ENCODE peak calls at places on chromosome 9, in seven cellular contexts. R, V, S, T, W, X and E are unnamed samples.

GRCh38 chr9:122135529-122135859 is 24.1 kb downstream of the NDUFA8 start:
- DNase-seq in R (no peak), V (no peak), S (no peak), T (no peak), W (no peak), X (no peak), E (no peak)

GRCh38 chr9:125428060-125428481 is 166.4 kb downstream of the GAPVD1 start:
- DNase-seq in R (peak; percentile 28), V (no peak), S (peak; percentile 88), T (peak; percentile 84), W (no peak), X (peak; percentile 49), E (peak; percentile 48)

GRCh38 chr9:90547896-90548295 is 94.7 kb downstream of the DIRAS2 start:
- DNase-seq in R (no peak), V (no peak), S (no peak), T (no peak), W (no peak), X (no peak), E (peak; percentile 60)

GRCh38 chr9:35076848-35077247 is 2.9 kb downstream of the FANCG start:
- DNase-seq in R (no peak), V (no peak), S (no peak), T (no peak), W (no peak), X (no peak), E (no peak)

GRCh38 chr9:37801287-37801850 is 772 bp downstream of the DCAF10 start:
- DNase-seq in R (no peak), V (no peak), S (peak; percentile 44), T (no peak), W (no peak), X (peak; percentile 70), E (no peak)

GRCh38 chr9:133813749-133814585 is 75.8 kb upstream of the SARDH start:
- DNase-seq in R (no peak), V (no peak), S (no peak), T (no peak), W (no peak), X (peak; percentile 85), E (no peak)

GRCh38 chr9:9949948-9950347 is 662.9 kb downstream of the PTPRD start:
- DNase-seq in R (no peak), V (no peak), S (no peak), T (no peak), W (no peak), X (no peak), E (no peak)

GRCh38 chr9:136666364-136667216 is 3.9 kb downstream of the EGFL7 start:
- DNase-seq in R (no peak), V (no peak), S (peak; percentile 51), T (no peak), W (no peak), X (no peak), E (peak; percentile 63)

GRCh38 chr9:133132174-133132573 is 11.1 kb upstream of the RALGDS start:
- DNase-seq in R (no peak), V (no peak), S (no peak), T (no peak), W (no peak), X (no peak), E (no peak)

GRCh38 chr9:8899541-8899940 is 1100.0 kb upstream of the DMAC1 start:
- DNase-seq in R (no peak), V (no peak), S (no peak), T (no peak), W (no peak), X (no peak), E (no peak)

GRCh38 chr9:105296889-105297288 is 52.4 kb downstream of the SLC44A1 start:
- DNase-seq in R (peak; percentile 18), V (peak; percentile 90), S (peak; percentile 9), T (no peak), W (no peak), X (no peak), E (no peak)

GRCh38 chr9:108663381-108663876 is 192.4 kb downstream of the ACTL7B start:
- DNase-seq in R (no peak), V (no peak), S (no peak), T (no peak), W (no peak), X (no peak), E (no peak)

GRCh38 chr9:134624827-134625181 is 16.8 kb upstream of the COL5A1 start:
- DNase-seq in R (peak; percentile 18), V (no peak), S (no peak), T (no peak), W (no peak), X (no peak), E (no peak)

GRCh38 chr9:94175669-94176068 is 83.4 kb upstream of the ZNF169 start:
- DNase-seq in R (no peak), V (no peak), S (no peak), T (no peak), W (no peak), X (no peak), E (no peak)

GRCh38 chr9:129026442-129027223 is 1.5 kb downstream of the SH3GLB2 start:
- DNase-seq in R (no peak), V (peak; percentile 20), S (peak; percentile 29), T (no peak), W (no peak), X (peak; percentile 91), E (peak; percentile 92)

GRCh38 chr9:129752915-129753724 is at the start of gene PTGES:
- DNase-seq in R (peak; percentile 40), V (no peak), S (peak; percentile 81), T (peak; percentile 78), W (no peak), X (peak; percentile 86), E (peak; percentile 90)

GRCh38 chr9:114001794-114002261 is 76.3 kb downstream of the AMBP start:
- DNase-seq in R (no peak), V (no peak), S (no peak), T (no peak), W (no peak), X (no peak), E (no peak)

GRCh38 chr9:20701058-20701457 is 17.0 kb downstream of the FOCAD start:
- DNase-seq in R (no peak), V (no peak), S (no peak), T (no peak), W (no peak), X (no peak), E (no peak)

GRCh38 chr9:35274988-35275387 is 113.2 kb downstream of the UNC13B start:
- DNase-seq in R (no peak), V (no peak), S (no peak), T (no peak), W (no peak), X (no peak), E (no peak)

GRCh38 chr9:83431470-83432060 is 106.6 kb downstream of the FRMD3 start:
- DNase-seq in R (no peak), V (peak; percentile 64), S (no peak), T (no peak), W (no peak), X (no peak), E (no peak)
- TF ChIP-seq JUND in R (no peak), V (no peak), S (no peak), T (no peak), W (no peak), X (no peak), E (no peak)

DNA sequence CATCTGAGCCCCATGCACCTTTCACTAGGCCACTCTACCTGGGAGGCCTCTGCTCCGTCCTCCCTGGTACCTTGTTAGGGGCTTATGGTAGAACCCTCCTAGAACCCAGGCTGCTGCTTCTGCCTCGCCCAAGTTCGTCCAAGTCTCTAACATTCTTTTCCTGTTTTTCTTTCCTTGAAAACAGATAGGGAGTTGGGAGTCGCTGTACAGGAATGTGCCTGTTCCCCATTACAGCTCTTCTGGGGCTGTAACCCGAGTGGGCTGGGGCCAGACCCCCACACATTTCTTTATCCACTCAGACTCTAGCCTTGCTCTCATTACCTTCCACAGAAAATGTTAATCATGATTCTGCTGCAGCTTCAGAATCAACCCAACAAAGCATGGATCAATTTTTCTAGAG is 193.9 kb upstream of the TRIM32 start:
- DNase-seq in R (no peak), V (no peak), S (no peak), T (no peak), W (no peak), X (no peak), E (no peak)
- TF ChIP-seq JUND in R (no peak), V (no peak), S (no peak), T (no peak), W (no peak), X (no peak), E (no peak)

GRCh38 chr9:86041331-86041741 is 58.0 kb downstream of the GOLM1 start:
- DNase-seq in R (no peak), V (no peak), S (no peak), T (no peak), W (no peak), X (no peak), E (no peak)

GRCh38 chr9:86034863-86035734 is 64.3 kb downstream of the GOLM1 start:
- DNase-seq in R (peak; percentile 29), V (peak; percentile 32), S (peak; percentile 51), T (peak; percentile 75), W (no peak), X (peak; percentile 76), E (peak; percentile 21)

GRCh38 chr9:86035827-86036440 is 63.4 kb downstream of the GOLM1 start:
- DNase-seq in R (no peak), V (no peak), S (no peak), T (no peak), W (no peak), X (no peak), E (no peak)

GRCh38 chr9:86040281-86041155 is 58.8 kb downstream of the GOLM1 start:
- DNase-seq in R (no peak), V (no peak), S (no peak), T (no peak), W (no peak), X (no peak), E (no peak)

DNA sequence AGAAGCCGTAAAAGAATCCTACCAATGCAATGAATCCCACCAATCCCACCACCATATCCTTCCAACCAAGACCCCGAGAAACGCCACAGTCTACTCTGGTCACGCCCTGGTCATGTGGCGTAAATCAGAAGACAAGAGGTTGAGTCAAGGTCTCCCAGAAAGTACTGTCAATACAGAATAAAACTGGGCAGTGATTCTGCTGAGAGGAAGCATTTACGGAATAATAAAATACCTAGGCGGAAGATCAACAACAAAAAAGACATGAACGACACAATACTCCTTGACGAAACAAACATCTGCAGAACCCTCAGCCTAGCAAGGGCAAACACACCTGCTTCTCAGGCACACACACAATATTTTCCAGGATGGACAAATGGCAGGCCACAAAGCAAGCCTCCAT is 62.8 kb downstream of the GOLM1 start:
- DNase-seq in R (no peak), V (no peak), S (no peak), T (no peak), W (no peak), X (no peak), E (no peak)
- TF ChIP-seq JUND in R (no peak), V (no peak), S (no peak), T (no peak), W (no peak), X (no peak), E (no peak)

GRCh38 chr9:124122813-124123462 is 111.4 kb downstream of the LHX2 start:
- DNase-seq in R (no peak), V (no peak), S (no peak), T (no peak), W (no peak), X (peak; percentile 56), E (no peak)

GRCh38 chr9:124121725-124122124 is 110.2 kb downstream of the LHX2 start:
- DNase-seq in R (no peak), V (no peak), S (no peak), T (no peak), W (no peak), X (no peak), E (no peak)

GRCh38 chr9:124118894-124119293 is 107.3 kb downstream of the LHX2 start:
- DNase-seq in R (no peak), V (no peak), S (no peak), T (no peak), W (no peak), X (no peak), E (no peak)

GRCh38 chr9:124122321-124122720 is 110.8 kb downstream of the LHX2 start:
- DNase-seq in R (no peak), V (no peak), S (no peak), T (no peak), W (no peak), X (no peak), E (no peak)

GRCh38 chr9:124120272-124120671 is 108.7 kb downstream of the LHX2 start:
- DNase-seq in R (no peak), V (no peak), S (no peak), T (no peak), W (no peak), X (no peak), E (no peak)
- TF ChIP-seq JUND in R (no peak), V (no peak), S (no peak), T (no peak), W (no peak), X (no peak), E (no peak)